ENCODE peak calls at places on chromosomes 7 and 10, in six cellular contexts. O is right lobe of liver, A is esophagus squamous epithelium, I is RWPE2, U is psoas muscle, D is IMR-90. H is an unnamed sample.
A peak's percentile ranks its signal among the peaks of the same experiment; 100 is the strongest.

GRCh38 chr7:27155816-27156507 is 513 bp downstream of the HOXA7 start:
- DNase-seq in D (no peak), I (peak; percentile 59), U (peak; percentile 80), O (peak; percentile 34), A (no peak), H (no peak)

GRCh38 chr10:68564712-68565111 is 4.6 kb downstream of the TET1 start:
- DNase-seq in I (no peak), A (no peak), U (no peak), D (no peak), O (no peak), H (no peak)

GRCh38 chr10:15347205-15347604 is 23.9 kb downstream of the FAM171A1 start:
- DNase-seq in O (no peak), A (no peak), U (no peak), D (no peak), I (no peak), H (no peak)

GRCh38 chr10:86648706-86649426 is 5.5 kb upstream of the OPN4 start:
- DNase-seq in D (peak; percentile 68), A (no peak), U (peak; percentile 90), I (peak; percentile 96), O (peak; percentile 43), H (no peak)

GRCh38 chr7:63067897-63068585 is 930.6 kb upstream of the ZNF722 start:
- DNase-seq in I (no peak), A (no peak), U (no peak), O (no peak), D (no peak), H (no peak)

GRCh38 chr10:122279725-122280141 is 8.6 kb downstream of the BTBD16 start:
- DNase-seq in D (peak; percentile 28), U (peak; percentile 70), O (no peak), A (no peak), I (peak; percentile 28), H (no peak)

GRCh38 chr7:41470081-41470480 is 232.8 kb downstream of the INHBA start:
- DNase-seq in O (no peak), D (no peak), I (no peak), U (no peak), A (no peak), H (no peak)

GRCh38 chr10:112832361-112832878 is 117.6 kb upstream of the TCF7L2 start:
- DNase-seq in U (no peak), A (no peak), D (peak; percentile 18), I (no peak), O (no peak), H (no peak)

GRCh38 chr7:69920802-69921201 is 322.5 kb downstream of the AUTS2 start:
- DNase-seq in U (no peak), A (no peak), O (no peak), I (no peak), D (no peak), H (no peak)

GRCh38 chr7:12244129-12244528 is 33.0 kb downstream of the TMEM106B start:
- DNase-seq in O (no peak), D (peak; percentile 8), A (no peak), I (no peak), U (no peak), H (no peak)

GRCh38 chr10:99235872-99236626 is 397 bp upstream of the HPSE2 start:
- DNase-seq in U (no peak), O (no peak), A (no peak), I (no peak), D (no peak), H (no peak)

GRCh38 chr7:143983960-143984359 is 16.2 kb upstream of the OR6B1 start:
- DNase-seq in A (no peak), D (no peak), I (no peak), O (no peak), U (no peak), H (no peak)

GRCh38 chr7:120005720-120006119 is 267.3 kb upstream of the KCND2 start:
- DNase-seq in D (no peak), I (no peak), O (no peak), A (no peak), U (no peak), H (no peak)

GRCh38 chr7:127708788-127709187 is 56.8 kb downstream of the SND1 start:
- DNase-seq in A (peak; percentile 3), I (no peak), O (peak; percentile 62), U (peak; percentile 58), D (peak; percentile 86), H (peak; percentile 51)

GRCh38 chr7:106313456-106313891 is 28.7 kb upstream of the NAMPT start:
- DNase-seq in I (no peak), D (peak; percentile 73), U (no peak), O (no peak), A (no peak), H (no peak)

GRCh38 chr10:111677747-111678146 is 505.8 kb downstream of the GPAM start:
- DNase-seq in U (no peak), I (no peak), A (no peak), O (no peak), D (no peak), H (no peak)

GRCh38 chr10:60646966-60647796 is 131.1 kb upstream of the CDK1 start:
- DNase-seq in I (no peak), D (peak; percentile 69), U (no peak), A (no peak), O (no peak), H (peak; percentile 20)

GRCh38 chr7:95772298-95772770 is at the start of gene DYNC1I1:
- DNase-seq in A (no peak), O (peak; percentile 59), U (peak; percentile 81), D (peak; percentile 19), I (peak; percentile 58), H (no peak)

GRCh38 chr10:120453886-120454285 is 3.1 kb upstream of the PLPP4 start:
- DNase-seq in I (no peak), A (no peak), O (no peak), D (no peak), U (no peak), H (no peak)

GRCh38 chr7:19939746-19940145 is 166.3 kb upstream of the TMEM196 start:
- DNase-seq in D (peak; percentile 58), I (no peak), U (no peak), A (no peak), O (no peak), H (no peak)

DNA sequence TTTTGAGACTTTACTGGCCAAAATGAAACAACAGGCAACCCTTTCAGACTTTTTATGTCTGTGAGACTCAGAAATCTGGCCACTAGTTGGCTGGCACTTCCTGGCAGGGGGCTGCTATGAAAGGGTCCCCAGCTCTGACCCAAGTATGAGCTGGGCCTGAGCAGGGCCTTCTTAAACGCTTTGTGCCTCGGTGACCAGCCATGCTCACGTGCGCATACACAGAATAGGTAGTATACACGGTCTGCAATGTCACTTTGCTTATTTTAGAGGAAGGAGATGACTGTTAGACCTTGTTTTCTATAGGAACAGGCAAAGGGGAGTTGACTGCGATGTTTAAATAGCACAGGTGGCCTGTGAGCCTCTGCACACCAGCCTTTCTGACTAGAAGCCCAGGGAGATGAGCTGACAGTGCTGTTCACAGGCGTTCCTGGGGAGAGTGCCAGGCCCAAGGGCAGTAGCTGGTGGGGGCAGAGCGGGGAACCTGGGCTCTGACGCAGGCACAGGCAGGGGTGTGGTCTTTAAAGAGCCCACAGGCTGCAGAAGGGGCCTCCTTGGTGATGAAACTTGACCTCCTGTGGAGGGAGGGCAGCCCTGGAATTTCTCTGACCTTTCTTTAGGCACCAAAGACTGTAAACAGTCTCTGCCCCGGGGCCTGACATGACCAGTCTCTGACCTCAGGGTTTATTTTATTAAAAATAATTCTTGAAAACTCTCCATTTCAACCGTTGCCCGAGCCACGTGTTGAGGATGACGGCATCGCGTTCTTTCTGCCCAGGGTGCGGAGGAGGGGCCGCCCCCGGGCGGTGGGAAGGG is 129.4 kb downstream of the VIPR2 start:
- DNase-seq in U (peak; percentile 88), O (no peak), A (no peak), D (no peak), I (no peak), H (no peak)
- H3K27ac ChIP-seq in U (peak overlapping the region; percentile 64), O (no peak overlapping the region), A (peak overlapping the region; percentile 85), D (peak overlapping the region; percentile 25), I (no peak overlapping the region), H (no peak overlapping the region)

DNA sequence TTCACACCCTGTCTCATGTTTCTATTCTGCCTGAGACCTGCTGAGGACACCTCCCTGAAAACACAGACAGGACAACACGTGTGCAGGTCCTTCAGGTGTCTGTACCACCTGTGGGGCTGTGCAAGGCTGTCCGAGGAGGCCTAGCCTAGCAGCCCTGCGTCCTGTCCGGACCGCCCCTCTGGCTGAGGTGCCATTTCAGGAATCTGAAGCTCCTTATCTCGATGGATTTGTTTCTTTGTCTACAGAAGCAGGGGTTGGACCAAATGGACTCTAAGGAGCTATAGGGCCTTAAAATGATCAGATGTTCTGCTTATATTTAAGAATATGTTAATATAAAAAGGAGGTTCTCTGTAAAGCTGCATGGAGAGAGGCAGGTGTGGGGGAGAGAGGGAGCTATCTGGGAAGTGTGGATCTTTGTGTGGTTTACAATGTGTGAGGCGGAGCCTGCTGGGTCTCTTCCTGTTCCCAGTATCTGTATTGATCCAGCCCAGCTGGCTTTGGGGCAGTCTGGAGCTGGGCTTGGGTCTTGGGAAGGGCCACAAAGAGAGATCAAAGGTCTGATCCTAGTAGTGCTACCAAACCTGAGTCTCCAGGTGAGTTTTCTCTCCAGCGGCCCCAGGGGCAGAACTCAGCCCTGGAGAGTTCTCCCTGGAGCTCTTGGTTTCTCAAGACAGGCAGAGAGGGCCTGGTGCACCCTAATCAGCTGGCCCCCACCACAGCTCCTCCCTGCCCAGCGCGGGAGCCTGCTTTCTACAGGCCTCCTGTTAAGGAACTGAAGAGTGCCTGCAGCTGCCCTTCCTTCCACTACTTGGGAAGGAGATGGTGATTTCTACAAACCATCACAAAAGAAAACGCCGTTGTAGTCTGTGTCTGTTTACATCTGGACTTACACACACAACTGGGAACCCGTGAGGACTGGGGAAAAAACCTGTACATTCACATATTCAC is 3.4 kb upstream of the MNX1 start:
- DNase-seq in O (no peak), A (no peak), U (no peak), I (no peak), D (no peak), H (no peak)
- H3K4me3 ChIP-seq in O (no peak overlapping the region), A (no peak overlapping the region), U (no peak overlapping the region), I (no peak overlapping the region), D (no peak overlapping the region), H (no peak overlapping the region)

DNA sequence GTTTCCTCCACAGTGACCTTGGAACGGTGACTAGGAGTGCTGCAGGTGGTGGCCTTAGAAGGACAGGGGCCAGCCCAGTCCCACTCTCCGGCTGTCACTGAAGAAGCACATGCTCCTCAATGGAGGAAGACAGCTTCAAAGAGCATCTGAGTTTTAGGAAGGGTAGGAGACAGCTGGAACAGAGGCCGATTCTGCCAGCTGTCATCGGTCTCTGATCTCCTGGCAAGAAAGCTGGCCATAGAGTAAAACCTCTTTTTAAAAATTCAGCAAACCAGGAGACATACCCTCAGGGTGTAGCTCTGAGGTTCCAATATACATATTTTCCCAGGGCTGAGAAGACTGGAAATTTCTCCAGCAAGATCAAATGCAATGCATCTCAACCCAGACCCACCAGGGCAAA is 55.9 kb downstream of the KCNMA1 start:
- DNase-seq in D (no peak), A (no peak), U (no peak), O (no peak), I (no peak), H (no peak)
- H3K4me1 ChIP-seq in D (peaks cover 11% of the 10 kb centered on the region), A (peaks cover 28% of the 10 kb centered on the region), U (peaks cover 27% of the 10 kb centered on the region), O (no peaks in the 10 kb centered on the region), I (peaks cover 36% of the 10 kb centered on the region), H (no peaks in the 10 kb centered on the region)

GRCh38 chr10:124744047-124744687 is at the start of gene FAM53B:
- DNase-seq in D (peak; percentile 72), U (peak; percentile 93), A (no peak), O (peak; percentile 90), I (no peak), H (peak; percentile 66)

GRCh38 chr10:124743188-124744046 is 761 bp downstream of the FAM53B start:
- DNase-seq in A (no peak), O (no peak), I (no peak), D (no peak), U (peak; percentile 74), H (no peak)

GRCh38 chr10:124741922-124742417 is 2.2 kb downstream of the FAM53B start:
- DNase-seq in U (no peak), O (no peak), I (no peak), A (no peak), D (no peak), H (no peak)

GRCh38 chr10:124741281-124741921 is 2.8 kb downstream of the FAM53B start:
- DNase-seq in A (no peak), I (no peak), O (peak; percentile 81), U (peak; percentile 91), D (peak; percentile 64), H (peak; percentile 57)

GRCh38 chr10:124742418-124743187 is 1.6 kb downstream of the FAM53B start:
- DNase-seq in O (no peak), A (no peak), I (no peak), U (peak; percentile 78), D (no peak), H (no peak)
- H3K27ac ChIP-seq in O (peak overlapping the region; percentile 53), A (peak overlapping the region; percentile 93), I (peak overlapping the region; percentile 85), U (peak overlapping the region; percentile 95), D (no peak overlapping the region), H (peak overlapping the region; percentile 80)

H was measured in effector memory CD4-positive, alpha-beta T cell.